ENCODE peak calls at places on chromosome 13, in ten cellular contexts. O, B, J, D, H, L, I, E, A and Y are unnamed samples.

GRCh38 chr13:113117335-113117872 is 5.2 kb upstream of the F10 start:
- DNase-seq in O (no peak), B (no peak), J (peak; percentile 24), D (no peak), H (no peak), L (no peak), I (peak; percentile 5), E (no peak), A (peak; percentile 82), Y (peak; percentile 9)

GRCh38 chr13:50410921-50411712 is 395.9 kb downstream of the KCNRG start:
- DNase-seq in O (no peak), B (no peak), J (no peak), D (peak; percentile 83), H (peak; percentile 89), L (no peak), I (no peak), E (peak; percentile 29), A (no peak), Y (peak; percentile 76)

GRCh38 chr13:80100636-80101035 is 240.3 kb downstream of the SPRY2 start:
- DNase-seq in O (no peak), B (no peak), J (no peak), D (no peak), H (peak; percentile 39), L (no peak), I (no peak), E (no peak), A (no peak), Y (peak; percentile 78)

GRCh38 chr13:70415141-70415540 is 306.9 kb upstream of the KLHL1 start:
- DNase-seq in O (no peak), B (no peak), J (no peak), D (no peak), H (no peak), L (no peak), I (no peak), E (no peak), A (no peak), Y (no peak)

GRCh38 chr13:35499131-35500051 is 22.9 kb upstream of the MAB21L1 start:
- DNase-seq in O (no peak), B (no peak), J (no peak), D (no peak), H (no peak), L (no peak), I (no peak), E (no peak), A (no peak), Y (no peak)

GRCh38 chr13:59906413-59907027 is 257.2 kb downstream of the DIAPH3 start:
- DNase-seq in O (no peak), B (no peak), J (no peak), D (peak; percentile 76), H (peak; percentile 52), L (no peak), I (no peak), E (no peak), A (no peak), Y (peak; percentile 51)

GRCh38 chr13:63842102-63842501 is 2426.5 kb upstream of the PCDH20 start:
- DNase-seq in O (no peak), B (no peak), J (no peak), D (no peak), H (no peak), L (no peak), I (no peak), E (no peak), A (peak; percentile 80), Y (no peak)

GRCh38 chr13:78121459-78122348 is 203.1 kb upstream of the EDNRB start:
- DNase-seq in O (peak; percentile 17), B (peak; percentile 31), J (no peak), D (peak; percentile 83), H (peak; percentile 79), L (peak; percentile 45), I (no peak), E (peak; percentile 44), A (no peak), Y (peak; percentile 69)

GRCh38 chr13:47794963-47795362 is 206.1 kb downstream of the SUCLA2 start:
- DNase-seq in O (no peak), B (no peak), J (no peak), D (peak; percentile 5), H (peak; percentile 16), L (no peak), I (no peak), E (no peak), A (no peak), Y (peak; percentile 6)

GRCh38 chr13:75694742-75695141 is 58.6 kb downstream of the LMO7 start:
- DNase-seq in O (no peak), B (no peak), J (no peak), D (no peak), H (peak; percentile 33), L (no peak), I (no peak), E (no peak), A (no peak), Y (no peak)

GRCh38 chr13:90485441-90485840 is 862.0 kb upstream of the MIR17HG start:
- DNase-seq in O (no peak), B (no peak), J (no peak), D (peak; percentile 82), H (peak; percentile 88), L (no peak), I (no peak), E (no peak), A (no peak), Y (peak; percentile 92)

GRCh38 chr13:47085346-47085745 is 188.5 kb upstream of the HTR2A start:
- DNase-seq in O (no peak), B (no peak), J (no peak), D (peak; percentile 58), H (peak; percentile 6), L (no peak), I (no peak), E (no peak), A (no peak), Y (peak; percentile 78)

GRCh38 chr13:91739751-91740150 is 341.3 kb downstream of the GPC5 start:
- DNase-seq in O (no peak), B (no peak), J (no peak), D (no peak), H (no peak), L (no peak), I (no peak), E (no peak), A (no peak), Y (no peak)
- TF ChIP-seq CTCF in O (no peak), B (no peak), J (no peak), D (no peak), H (no peak), L (no peak), I (no peak), E (no peak), A (no peak), Y (no peak)

DNA sequence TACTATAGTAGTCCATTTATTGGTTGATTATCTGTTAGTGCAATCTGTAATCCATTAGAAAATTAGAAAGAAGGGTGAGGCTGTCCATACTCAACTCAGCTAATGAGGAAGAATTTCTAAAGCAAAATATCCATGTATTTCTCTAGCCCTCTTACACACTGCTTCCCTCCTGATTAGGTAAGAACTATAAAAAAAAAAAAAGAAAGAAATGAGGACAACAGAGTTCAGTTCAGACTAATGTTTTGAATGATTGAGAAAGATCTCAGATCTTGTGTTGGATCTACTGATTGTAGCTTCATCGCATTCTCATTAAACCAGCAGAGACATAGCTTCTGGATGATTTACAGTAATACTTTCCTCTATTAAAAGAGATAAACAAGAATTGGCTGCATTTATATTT is 233.3 kb downstream of the KLF5 start:
- DNase-seq in O (no peak), B (no peak), J (no peak), D (no peak), H (no peak), L (no peak), I (no peak), E (no peak), A (no peak), Y (no peak)
- TF ChIP-seq CTCF in O (no peak), B (no peak), J (no peak), D (no peak), H (no peak), L (no peak), I (no peak), E (no peak), A (no peak), Y (no peak)

GRCh38 chr13:97125051-97125809 is 96.9 kb upstream of the MBNL2 start:
- DNase-seq in O (no peak), B (no peak), J (no peak), D (peak; percentile 87), H (peak; percentile 98), L (no peak), I (no peak), E (peak; percentile 55), A (no peak), Y (peak; percentile 75)
- TF ChIP-seq CTCF in O (no peak), B (peak; percentile 43), J (no peak), D (peak; percentile 14), H (peak; percentile 14), L (no peak), I (no peak), E (peak; percentile 1), A (peak; percentile 48), Y (no peak)

GRCh38 chr13:98143601-98144500 is 957 bp downstream of the FARP1 start:
- DNase-seq in O (no peak), B (peak; percentile 20), J (peak; percentile 56), D (peak; percentile 46), H (peak; percentile 69), L (peak; percentile 17), I (no peak), E (peak; percentile 40), A (no peak), Y (peak; percentile 66)

GRCh38 chr13:98143157-98143553 is 261 bp downstream of the FARP1 start:
- DNase-seq in O (no peak), B (peak; percentile 58), J (peak; percentile 71), D (no peak), H (no peak), L (peak; percentile 38), I (no peak), E (peak; percentile 23), A (no peak), Y (no peak)

GRCh38 chr13:98141938-98142426 is 912 bp upstream of the FARP1 start:
- DNase-seq in O (peak; percentile 57), B (peak; percentile 19), J (peak; percentile 58), D (no peak), H (no peak), L (peak; percentile 25), I (no peak), E (no peak), A (no peak), Y (peak; percentile 6)

GRCh38 chr13:98142427-98143156 is at the start of gene FARP1:
- DNase-seq in O (peak; percentile 91), B (peak; percentile 79), J (peak; percentile 83), D (peak; percentile 62), H (peak; percentile 74), L (peak; percentile 73), I (peak; percentile 91), E (peak; percentile 55), A (peak; percentile 93), Y (peak; percentile 65)

DNA sequence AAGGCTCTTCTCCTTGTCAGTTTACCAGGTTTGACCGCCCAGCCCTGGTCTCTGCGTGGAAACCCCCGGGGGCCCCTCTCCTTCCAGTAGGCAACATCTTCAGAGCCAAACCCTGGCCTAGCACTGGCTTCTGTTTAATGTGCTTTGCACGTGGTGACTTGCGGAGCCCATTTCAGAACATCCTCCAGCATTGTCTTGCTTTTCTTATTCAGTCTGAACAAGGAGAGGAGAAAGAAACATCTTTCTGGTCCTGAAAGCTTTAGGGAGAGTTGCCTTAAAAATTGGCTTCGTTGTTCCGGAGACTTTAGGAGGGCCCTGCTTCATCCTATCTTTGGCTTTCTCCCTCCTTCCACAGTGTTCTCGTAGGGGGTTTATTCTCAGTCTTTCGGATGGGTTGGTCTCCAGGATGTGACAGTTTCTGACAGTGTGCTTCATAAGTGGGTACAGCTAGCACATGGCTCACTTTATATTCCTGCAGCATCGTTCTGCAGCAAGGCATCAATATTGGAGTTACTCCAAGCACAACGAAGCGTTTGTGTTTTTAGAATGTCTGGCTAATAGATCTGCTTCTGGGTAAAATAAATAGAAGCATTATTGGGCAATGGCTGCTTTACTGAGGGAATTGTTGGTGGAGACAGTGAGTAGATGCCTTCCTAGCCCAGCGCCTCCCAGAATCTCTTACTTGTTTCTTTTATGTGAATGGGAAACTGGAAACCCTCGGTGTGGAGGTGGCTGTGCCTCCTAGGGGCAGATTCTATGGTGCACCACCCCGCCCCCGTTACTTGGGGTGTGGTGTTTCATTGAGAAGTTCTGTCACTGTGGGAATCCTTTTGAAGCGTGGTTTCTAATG is 1.8 kb downstream of the FARP1 start:
- DNase-seq in O (peak; percentile 28), B (no peak), J (peak; percentile 50), D (peak; percentile 77), H (peak; percentile 79), L (no peak), I (no peak), E (no peak), A (no peak), Y (peak; percentile 69)
- TF ChIP-seq CTCF in O (no peak), B (no peak), J (no peak), D (peak; percentile 24), H (peak; percentile 45), L (no peak), I (peak; percentile 36), E (no peak), A (peak; percentile 47), Y (peak; percentile 53)